ENCODE peak calls at places on chromosomes 12 and 14, in six cellular contexts. C is Caki2; I is AG10803; M is CD4-positive, alpha-beta T cell; P is activated CD8-positive, alpha-beta T cell treated with anti-CD3 and anti-CD28 coated beads for 36 hours; V is activated T-helper 1 cell treated with anti-CD3 and anti-CD28 coated beads, Interleukin-2, amount 50 U/mL, for 16 hours. K is an unnamed sample.

GRCh38 chr12:124500232-124501079 is 67.0 kb downstream of the NCOR2 start:
- DNase-seq in M (no peak), C (no peak), V (no peak), I (peak), P (no peak), K (no peak)

GRCh38 chr14:77302926-77303325 is 17.8 kb downstream of the POMT2 start:
- DNase-seq in C (peak), P (peak), V (no peak), M (no peak), I (peak), K (no peak)

GRCh38 chr12:92144631-92145480 is 790 bp downstream of the BTG1 start:
- DNase-seq in V (peak), P (peak), C (peak), I (peak), M (peak), K (no peak)

GRCh38 chr12:68478516-68479260 is 132.0 kb upstream of the RAP1B start:
- DNase-seq in M (no peak), P (no peak), V (no peak), C (no peak), I (no peak), K (no peak)

GRCh38 chr12:14654842-14655241 is 41.6 kb downstream of the GUCY2C start:
- DNase-seq in V (no peak), M (no peak), P (no peak), C (peak), I (no peak), K (no peak)

GRCh38 chr12:66733839-66734238 is 55.0 kb upstream of the GRIP1 start:
- DNase-seq in V (no peak), P (no peak), C (no peak), I (no peak), M (no peak), K (no peak)

GRCh38 chr14:79576434-79576833 is 634.9 kb downstream of the DIO2 start:
- DNase-seq in I (no peak), V (no peak), C (no peak), M (no peak), P (no peak), K (no peak)

GRCh38 chr14:63286071-63286470 is 32.7 kb downstream of the GPHB5 start:
- DNase-seq in V (no peak), I (no peak), C (no peak), P (no peak), M (no peak), K (no peak)

GRCh38 chr12:119826661-119827435 is 50.3 kb downstream of the CIT start:
- DNase-seq in C (no peak), V (no peak), M (no peak), I (peak), P (no peak), K (no peak)

GRCh38 chr14:35295845-35296161 is 3.6 kb downstream of the PSMA6 start:
- DNase-seq in I (no peak), P (no peak), V (no peak), C (no peak), M (no peak), K (no peak)

GRCh38 chr12:29722164-29722563 is 61.6 kb downstream of the TMTC1 start:
- DNase-seq in I (no peak), C (no peak), V (no peak), P (no peak), M (no peak), K (no peak)

GRCh38 chr12:38110026-38110699 is 206.4 kb upstream of the ALG10B start:
- DNase-seq in P (no peak), M (no peak), I (no peak), V (no peak), C (no peak), K (no peak)

GRCh38 chr12:104462931-104463339 is 6.2 kb downstream of the CHST11 start:
- DNase-seq in C (no peak), I (no peak), V (no peak), M (peak), P (peak), K (peak)

GRCh38 chr12:24902521-24903304 is 46.2 kb downstream of the BCAT1 start:
- DNase-seq in M (no peak), P (peak), C (no peak), V (no peak), I (peak), K (peak)

GRCh38 chr14:89617471-89618291 is 200.6 kb upstream of the FOXN3 start:
- DNase-seq in V (no peak), P (peak), M (peak), I (peak), C (no peak), K (no peak)

GRCh38 chr12:63870838-63871237 is 26.3 kb downstream of the SRGAP1 start:
- DNase-seq in M (no peak), P (no peak), V (no peak), I (no peak), C (no peak), K (no peak)

GRCh38 chr12:31491819-31492598 is 98.9 kb downstream of the DENND5B start:
- DNase-seq in I (peak), M (no peak), V (no peak), P (no peak), C (peak), K (no peak)

GRCh38 chr14:31902002-31902401 is 175.1 kb upstream of the ARHGAP5 start:
- DNase-seq in I (no peak), V (no peak), P (no peak), M (no peak), C (no peak), K (no peak)

GRCh38 chr12:89080797-89081470 is 271.4 kb downstream of the DUSP6 start:
- DNase-seq in V (no peak), C (no peak), M (no peak), P (no peak), I (no peak), K (no peak)

GRCh38 chr12:52681551-52682380 is 1.6 kb upstream of the KRT1 start:
- DNase-seq in I (no peak), M (peak), V (no peak), C (no peak), P (peak), K (no peak)

GRCh38 chr14:20657216-20658211 is 16.0 kb upstream of the OR6S1 start:
- DNase-seq in I (no peak), C (peak), P (peak), V (no peak), M (no peak), K (no peak)

GRCh38 chr12:132084681-132085635 is 59.2 kb downstream of the DDX51 start:
- DNase-seq in I (peak), P (peak), M (peak), C (peak), V (no peak), K (peak)